ENCODE peak calls at places on chromosome 1, in six cellular contexts. S, Z, I, W, K and V are unnamed samples. For H3K4me1, the result is how much of the 10 kb centered on the place peaks cover.

GRCh38 chr1:155071701-155072100 is 6.9 kb upstream of the EFNA3 start:
- DNase-seq in S (no peak), Z (peak), I (peak), W (peak), K (peak), V (no peak)

GRCh38 chr1:106224426-106224825 is 832.0 kb upstream of the PRMT6 start:
- DNase-seq in S (no peak), Z (no peak), I (no peak), W (no peak), K (no peak), V (no peak)

GRCh38 chr1:181630398-181630797 is 147.1 kb downstream of the CACNA1E start:
- DNase-seq in S (no peak), Z (no peak), I (no peak), W (no peak), K (no peak), V (no peak)

GRCh38 chr1:29236993-29237905 is 927 bp downstream of the PTPRU start:
- DNase-seq in S (no peak), Z (peak), I (no peak), W (peak), K (peak), V (peak)

GRCh38 chr1:168945870-168946269 is 160.6 kb upstream of the ATP1B1 start:
- DNase-seq in S (no peak), Z (peak), I (no peak), W (no peak), K (peak), V (peak)

GRCh38 chr1:74703386-74704182 is 29.3 kb downstream of the CRYZ start:
- DNase-seq in S (no peak), Z (no peak), I (no peak), W (no peak), K (no peak), V (no peak)

GRCh38 chr1:53690411-53690810 is 48.6 kb downstream of the GLIS1 start:
- DNase-seq in S (no peak), Z (no peak), I (no peak), W (no peak), K (no peak), V (no peak)

GRCh38 chr1:42518894-42519293 is 55.8 kb downstream of the CCDC30 start:
- DNase-seq in S (no peak), Z (no peak), I (no peak), W (no peak), K (no peak), V (no peak)

GRCh38 chr1:207848234-207848633 is 62.7 kb downstream of the CD34 start:
- DNase-seq in S (peak), Z (peak), I (peak), W (no peak), K (no peak), V (peak)

GRCh38 chr1:72281144-72281543 is 1.2 kb downstream of the NEGR1 start:
- DNase-seq in S (no peak), Z (no peak), I (no peak), W (no peak), K (no peak), V (no peak)

GRCh38 chr1:215794151-215794550 is 227.0 kb downstream of the KCTD3 start:
- DNase-seq in S (no peak), Z (no peak), I (no peak), W (no peak), K (no peak), V (no peak)

GRCh38 chr1:181647314-181648035 is 164.2 kb downstream of the CACNA1E start:
- DNase-seq in S (no peak), Z (peak), I (no peak), W (no peak), K (no peak), V (no peak)

GRCh38 chr1:87632232-87632631 is 303.6 kb downstream of the LMO4 start:
- DNase-seq in S (no peak), Z (no peak), I (no peak), W (no peak), K (no peak), V (no peak)

GRCh38 chr1:165928075-165928731 is 100.8 kb downstream of the UCK2 start:
- DNase-seq in S (no peak), Z (peak), I (peak), W (peak), K (peak), V (peak)

GRCh38 chr1:17494114-17494729 is 45.3 kb upstream of the ARHGEF10L start:
- DNase-seq in S (peak), Z (peak), I (peak), W (peak), K (peak), V (peak)

GRCh38 chr1:43266881-43267280 is 2.9 kb upstream of the TMEM125 start:
- DNase-seq in S (no peak), Z (no peak), I (no peak), W (no peak), K (no peak), V (no peak)

GRCh38 chr1:213985181-213986019 is 2.4 kb upstream of the PROX1 start:
- DNase-seq in S (no peak), Z (peak), I (no peak), W (peak), K (no peak), V (no peak)

GRCh38 chr1:165954940-165955339 is 127.5 kb downstream of the UCK2 start:
- DNase-seq in S (no peak), Z (no peak), I (no peak), W (no peak), K (no peak), V (no peak)

GRCh38 chr1:31568895-31569655 is 7.2 kb upstream of the TINAGL1 start:
- DNase-seq in S (peak), Z (no peak), I (peak), W (peak), K (peak), V (peak)

GRCh38 chr1:112504002-112504401 is 4.8 kb upstream of the WNT2B start:
- DNase-seq in S (no peak), Z (no peak), I (no peak), W (no peak), K (peak), V (no peak)

GRCh38 chr1:84932991-84933611 is 40.1 kb upstream of the LPAR3 start:
- DNase-seq in S (no peak), Z (no peak), I (no peak), W (no peak), K (no peak), V (no peak)

GRCh38 chr1:214327519-214327918 is 46.6 kb downstream of the SMYD2 start:
- DNase-seq in S (no peak), Z (no peak), I (no peak), W (peak), K (no peak), V (no peak)

GRCh38 chr1:58884706-58885661 is 101.1 kb upstream of the JUN start:
- DNase-seq in S (no peak), Z (peak), I (peak), W (no peak), K (peak), V (no peak)

GRCh38 chr1:151494741-151495281 is 16.4 kb upstream of the CGN start:
- DNase-seq in S (no peak), Z (peak), I (no peak), W (peak), K (no peak), V (no peak)

GRCh38 chr1:32494196-32494595 is 29.3 kb downstream of the ZBTB8B start:
- DNase-seq in S (no peak), Z (peak), I (no peak), W (no peak), K (no peak), V (no peak)

GRCh38 chr1:89953072-89953626 is 41.8 kb upstream of the ZNF326 start:
- DNase-seq in S (no peak), Z (peak), I (peak), W (peak), K (no peak), V (no peak)

DNA sequence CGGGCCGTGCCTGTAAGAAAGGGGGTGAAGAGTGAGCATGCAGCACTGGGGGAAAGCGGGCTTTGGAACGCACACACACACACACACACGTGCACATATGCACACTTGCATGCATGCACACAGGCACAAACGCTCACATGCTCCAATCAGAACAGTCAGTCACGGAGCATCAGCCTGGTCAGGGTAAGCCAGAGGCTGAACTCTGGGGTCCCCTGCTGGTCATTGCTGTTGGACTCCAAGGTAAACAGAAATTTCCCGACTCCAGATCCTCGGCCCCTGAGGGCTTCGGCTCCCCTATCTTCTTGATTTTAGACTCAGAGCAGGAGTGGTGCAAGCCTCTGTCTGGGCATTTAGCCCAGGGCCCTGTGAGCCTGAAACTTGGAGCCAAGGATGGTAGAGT is 54.2 kb downstream of the SYT2 start:
- DNase-seq in S (no peak), Z (peak), I (peak), W (peak), K (no peak), V (no peak)
- TF ChIP-seq CTCF in S (no peak), Z (peak), I (peak), W (peak), K (no peak), V (peak)

GRCh38 chr1:179310721-179311120 is 17.1 kb downstream of the SOAT1 start:
- DNase-seq in S (no peak), Z (peak), I (no peak), W (no peak), K (no peak), V (no peak)
- H3K4me1 ChIP-seq in S (under half), Z (under half), I (under half), W (under half), K (under half), V (under half)

DNA sequence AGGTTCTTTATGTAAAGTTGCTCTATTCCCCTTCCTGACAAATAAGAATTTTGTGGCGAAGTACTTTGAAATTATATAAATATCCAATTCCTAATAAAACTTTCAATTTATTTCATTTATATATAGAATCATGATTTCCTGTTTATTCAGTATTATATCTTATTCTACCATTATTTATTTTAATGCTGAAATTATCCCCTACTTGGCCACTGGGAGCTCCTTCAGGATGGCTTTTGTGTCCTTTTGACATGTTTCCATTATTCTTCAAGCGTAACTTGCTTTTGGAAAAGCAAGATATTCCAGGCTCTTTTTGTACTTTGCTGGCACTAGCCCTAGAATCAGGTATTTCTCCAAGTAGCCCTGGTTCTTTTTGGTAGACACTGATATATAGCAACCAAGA is 67.2 kb upstream of the CACYBP start:
- DNase-seq in S (no peak), Z (no peak), I (no peak), W (no peak), K (no peak), V (no peak)
- TF ChIP-seq CTCF in S (no peak), Z (no peak), I (peak), W (peak), K (no peak), V (no peak)

GRCh38 chr1:201486158-201486557 is 17.2 kb upstream of the PHLDA3 start:
- DNase-seq in S (no peak), Z (peak), I (peak), W (no peak), K (no peak), V (peak)

GRCh38 chr1:201483373-201483949 is 14.5 kb upstream of the PHLDA3 start:
- DNase-seq in S (no peak), Z (no peak), I (no peak), W (no peak), K (no peak), V (no peak)

GRCh38 chr1:201487742-201488141 is 18.8 kb upstream of the PHLDA3 start:
- DNase-seq in S (no peak), Z (no peak), I (no peak), W (no peak), K (no peak), V (no peak)

GRCh38 chr1:201482755-201483154 is 13.8 kb upstream of the PHLDA3 start:
- DNase-seq in S (no peak), Z (no peak), I (no peak), W (no peak), K (no peak), V (no peak)

DNA sequence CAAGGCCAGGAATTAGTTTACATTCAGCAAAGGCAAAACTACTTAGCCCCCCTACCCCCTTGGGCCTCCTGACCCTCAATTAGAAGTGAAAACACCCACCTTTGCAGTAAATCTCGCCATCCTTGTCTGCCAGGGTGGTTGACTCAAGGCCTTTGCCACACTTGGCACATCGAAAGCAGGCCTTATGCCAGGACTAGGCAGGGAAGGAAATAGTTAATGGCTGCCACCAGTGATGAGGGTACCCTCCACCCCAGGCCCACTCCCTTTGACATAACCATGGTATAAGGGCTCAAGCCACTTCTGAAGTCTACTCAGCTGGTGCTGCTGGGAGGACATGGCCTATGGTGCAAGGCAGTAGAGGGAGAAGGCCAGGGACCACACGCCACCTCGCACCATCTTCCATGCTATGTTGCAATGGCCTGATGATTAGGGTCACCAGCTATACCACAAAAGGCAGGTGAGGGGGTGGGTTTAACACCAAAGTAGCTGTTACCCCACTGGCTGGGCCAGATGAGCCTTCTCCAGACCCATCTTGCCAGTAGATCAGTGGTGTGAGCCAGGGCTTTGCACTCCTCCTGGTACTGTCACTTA is 16.3 kb upstream of the PHLDA3 start:
- DNase-seq in S (no peak), Z (no peak), I (no peak), W (no peak), K (no peak), V (no peak)
- H3K4me1 ChIP-seq in S (under half), Z (under half), I (under half), W (under half), K (under half), V (under half)

GRCh38 chr1:161725888-161726630 is 4.7 kb downstream of the FCRLB start:
- DNase-seq in S (peak), Z (peak), I (peak), W (peak), K (peak), V (peak)
- TF ChIP-seq CTCF in S (no peak), Z (peak), I (peak), W (peak), K (no peak), V (no peak)

DNA sequence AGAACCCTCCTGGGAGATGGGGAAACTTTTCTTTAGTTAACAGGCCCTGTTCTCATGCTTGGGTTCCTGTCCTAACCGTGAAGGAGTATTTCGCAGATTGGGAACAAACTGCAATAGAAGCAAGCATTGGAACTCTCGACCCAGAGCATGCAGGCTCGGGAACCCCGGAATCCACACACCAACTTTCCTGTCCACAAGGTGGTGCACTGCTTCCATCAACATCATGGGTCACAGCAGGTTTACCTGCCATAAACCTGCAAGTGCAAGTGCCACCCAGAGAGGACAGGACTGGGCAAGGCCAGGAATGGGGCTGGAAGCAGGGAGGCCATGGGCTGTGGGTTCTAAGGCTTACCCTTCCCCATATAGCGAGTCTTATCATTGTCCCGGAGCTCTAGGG is 6.9 kb downstream of the ENO1 start:
- DNase-seq in S (no peak), Z (peak), I (no peak), W (peak), K (no peak), V (no peak)
- H3K4me1 ChIP-seq in S (under half), Z (half or more), I (under half), W (under half), K (under half), V (under half)